ENCODE peak calls at places on chromosome 6, in seven cellular contexts. W is colonic mucosa, R is right cardiac atrium, O is stomach, P is tibial artery, V is heart right ventricle, E is neural progenitor cell. Y is an unnamed sample. For H3K4me1, the result is how much of the 10 kb centered on the place peaks cover.

GRCh38 chr6:157235600-157236039 is 87.7 kb downstream of the TMEM242 start:
- DNase-seq in W (peak), R (peak), O (peak), P (peak), V (peak), E (peak), Y (no peak)

GRCh38 chr6:3494391-3495100 is 37.7 kb upstream of the SLC22A23 start:
- DNase-seq in W (no peak), R (no peak), O (no peak), P (no peak), V (no peak), E (no peak), Y (no peak)

GRCh38 chr6:109768485-109768884 is 77.4 kb downstream of the FIG4 start:
- DNase-seq in W (no peak), R (no peak), O (no peak), P (no peak), V (no peak), E (no peak), Y (no peak)

GRCh38 chr6:89122625-89123024 is 4.8 kb upstream of the SRSF12 start:
- DNase-seq in W (no peak), R (no peak), O (no peak), P (no peak), V (no peak), E (peak), Y (peak)

GRCh38 chr6:125262026-125263013 is 39.4 kb downstream of the HDDC2 start:
- DNase-seq in W (no peak), R (no peak), O (no peak), P (no peak), V (no peak), E (no peak), Y (no peak)

GRCh38 chr6:167795874-167796667 is 30.6 kb upstream of the AFDN start:
- DNase-seq in W (peak), R (peak), O (peak), P (no peak), V (peak), E (no peak), Y (peak)

GRCh38 chr6:2522521-2522920 is 228.2 kb downstream of the MYLK4 start:
- DNase-seq in W (no peak), R (no peak), O (no peak), P (no peak), V (no peak), E (no peak), Y (no peak)

GRCh38 chr6:83853968-83854501 is 875 bp downstream of the RIPPLY2 start:
- DNase-seq in W (no peak), R (no peak), O (no peak), P (no peak), V (no peak), E (peak), Y (no peak)

GRCh38 chr6:157649311-157650260 is 173.5 kb upstream of the SNX9 start:
- DNase-seq in W (no peak), R (no peak), O (no peak), P (no peak), V (no peak), E (no peak), Y (no peak)

GRCh38 chr6:34465551-34466241 is at the start of gene PACSIN1:
- DNase-seq in W (no peak), R (no peak), O (peak), P (no peak), V (no peak), E (peak), Y (no peak)

GRCh38 chr6:33962186-33962585 is 158.4 kb upstream of the MLN start:
- DNase-seq in W (no peak), R (no peak), O (no peak), P (no peak), V (no peak), E (no peak), Y (no peak)

GRCh38 chr6:163825033-163825432 is 410.5 kb downstream of the QKI start:
- DNase-seq in W (no peak), R (no peak), O (no peak), P (no peak), V (no peak), E (no peak), Y (no peak)

GRCh38 chr6:3336859-3337515 is 78.2 kb downstream of the PSMG4 start:
- DNase-seq in W (peak), R (no peak), O (peak), P (no peak), V (no peak), E (no peak), Y (no peak)

GRCh38 chr6:16519265-16520242 is 241.7 kb downstream of the ATXN1 start:
- DNase-seq in W (no peak), R (no peak), O (no peak), P (no peak), V (no peak), E (peak), Y (no peak)

GRCh38 chr6:30495993-30496392 is 6.7 kb downstream of the HLA-E start:
- DNase-seq in W (no peak), R (no peak), O (no peak), P (no peak), V (no peak), E (no peak), Y (no peak)
- H3K27ac ChIP-seq in W (peak), R (no peak), O (peak), P (no peak), V (peak), E (no peak), Y (peak)

GRCh38 chr6:148761532-148761951 is 14.7 kb downstream of the UST start:
- DNase-seq in W (no peak), R (no peak), O (no peak), P (no peak), V (peak), E (no peak), Y (peak)
- H3K4me3 ChIP-seq in W (no peak), R (no peak), O (no peak), P (peak), V (peak), E (no peak), Y (no peak)

DNA sequence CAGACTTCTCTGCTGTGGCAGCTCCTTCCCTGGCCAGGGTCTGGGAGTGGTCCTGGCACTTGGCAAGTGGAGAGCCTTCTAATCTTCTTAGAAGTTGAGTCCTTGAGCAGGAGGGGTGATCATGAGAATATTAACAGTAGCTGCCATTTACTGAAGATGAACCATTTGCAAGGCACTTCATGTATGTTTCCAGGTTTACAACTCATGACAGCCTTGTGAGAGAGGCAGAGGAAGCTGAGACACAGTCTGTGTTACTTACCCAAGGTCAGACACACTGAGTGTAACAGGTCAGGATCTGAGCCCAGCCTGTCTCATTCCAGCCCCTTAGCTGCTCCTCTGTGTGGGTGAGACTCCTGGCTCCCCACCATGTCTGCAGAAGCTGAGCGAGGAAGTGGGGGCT is 45.5 kb upstream of the SRF start:
- DNase-seq in W (no peak), R (no peak), O (no peak), P (no peak), V (no peak), E (no peak), Y (no peak)
- H3K4me1 ChIP-seq in W (under half), R (under half), O (under half), P (under half), V (under half), E (under half), Y (under half)

DNA sequence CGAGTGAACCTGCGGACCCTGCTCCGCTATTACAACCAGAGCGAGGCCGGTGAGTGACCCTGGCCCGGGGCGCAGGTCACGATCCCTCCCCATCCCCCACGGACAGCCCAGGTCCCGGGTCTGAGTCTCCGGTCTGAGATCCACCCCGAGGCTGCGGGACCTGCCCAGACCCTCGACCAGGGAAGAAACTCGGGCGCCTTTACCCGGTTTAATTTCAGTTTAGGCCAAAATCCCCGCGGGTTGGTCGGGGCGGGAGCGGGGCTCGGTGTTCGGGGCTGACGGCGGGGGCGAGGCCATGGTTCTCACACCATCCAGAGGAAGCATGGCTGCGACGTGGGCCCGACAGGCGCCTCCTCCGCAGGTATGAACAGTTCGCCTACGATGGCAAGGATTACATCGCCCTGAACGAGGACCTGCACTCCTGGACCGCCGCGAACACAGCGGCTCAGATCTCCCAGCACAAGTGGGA is 46.9 kb upstream of the TRIM26 start:
- DNase-seq in W (no peak), R (no peak), O (no peak), P (no peak), V (no peak), E (no peak), Y (no peak)
- H3K27ac ChIP-seq in W (peak), R (no peak), O (peak), P (peak), V (peak), E (no peak), Y (peak)